ENCODE peak calls at places on chromosomes 1 and 21, in five cellular contexts. N is cardiac muscle cell; E is tibial nerve; G is CD4-positive, alpha-beta T cell; H is uterus. D is an unnamed sample.

GRCh38 chr1:151157067-151157531 is 650 bp downstream of the TNFAIP8L2 start:
- DNase-seq in H (no peak), N (no peak), E (no peak), G (peak; percentile 50), D (no peak)

GRCh38 chr1:109826930-109827349 is 63.2 kb upstream of the EPS8L3 start:
- DNase-seq in H (peak; percentile 53), G (no peak), E (no peak), N (no peak), D (no peak)

GRCh38 chr1:229893762-229894444 is 173.1 kb upstream of the GALNT2 start:
- DNase-seq in E (no peak), G (no peak), H (no peak), N (no peak), D (no peak)

GRCh38 chr21:28655471-28655870 is 337.2 kb downstream of the LTN1 start:
- DNase-seq in G (no peak), N (no peak), H (no peak), E (no peak), D (no peak)

GRCh38 chr1:247367786-247368342 is 36.2 kb upstream of the ZNF496 start:
- DNase-seq in N (no peak), G (no peak), E (no peak), H (no peak), D (no peak)

GRCh38 chr1:219560856-219561255 is 52.0 kb downstream of the ZC3H11B start:
- DNase-seq in N (no peak), H (no peak), E (no peak), G (no peak), D (no peak)

GRCh38 chr1:92186081-92186480 is 31.6 kb upstream of the C1orf146 start:
- DNase-seq in N (no peak), E (no peak), G (no peak), H (no peak), D (no peak)

GRCh38 chr21:33799378-33800090 is 116.1 kb downstream of the ATP5PO start:
- DNase-seq in G (no peak), N (no peak), E (no peak), H (no peak), D (no peak)

GRCh38 chr1:52585474-52585873 is 16.7 kb upstream of the GPX7 start:
- DNase-seq in G (no peak), H (no peak), N (no peak), E (no peak), D (no peak)

GRCh38 chr1:245051349-245052221 is 103.2 kb upstream of the KIF26B start:
- DNase-seq in N (peak; percentile 44), H (no peak), G (no peak), E (no peak), D (no peak)

GRCh38 chr1:157870477-157870876 is 28.9 kb upstream of the CD5L start:
- DNase-seq in G (no peak), H (no peak), N (no peak), E (no peak), D (no peak)

GRCh38 chr1:197144570-197145325 is 1.7 kb downstream of the ASPM start:
- DNase-seq in N (peak; percentile 3), H (no peak), E (no peak), G (no peak), D (no peak)

GRCh38 chr1:107536266-107536665 is 395.4 kb downstream of the NTNG1 start:
- DNase-seq in G (no peak), E (no peak), N (no peak), H (no peak), D (no peak)

GRCh38 chr1:180131510-180131909 is 23.2 kb upstream of the QSOX1 start:
- DNase-seq in H (no peak), G (no peak), E (no peak), N (no peak), D (no peak)

GRCh38 chr1:88302843-88303486 is 381.1 kb upstream of the PKN2 start:
- DNase-seq in N (peak; percentile 64), E (no peak), G (no peak), H (no peak), D (no peak)

GRCh38 chr1:38670544-38671122 is 188.9 kb downstream of the RRAGC start:
- DNase-seq in H (no peak), G (no peak), N (no peak), E (no peak), D (no peak)

GRCh38 chr1:63674238-63674864 is 81.1 kb downstream of the PGM1 start:
- DNase-seq in H (peak; percentile 88), E (peak; percentile 74), G (no peak), N (peak; percentile 82), D (peak; percentile 46)

GRCh38 chr1:66364578-66365391 is 169.2 kb upstream of the SGIP1 start:
- DNase-seq in G (no peak), H (no peak), N (no peak), E (no peak), D (no peak)

GRCh38 chr1:38071530-38072266 is 25.1 kb upstream of the POU3F1 start:
- DNase-seq in E (no peak), N (no peak), G (no peak), H (no peak), D (no peak)

GRCh38 chr1:97066860-97067259 is 345.3 kb downstream of the PTBP2 start:
- DNase-seq in H (no peak), E (no peak), G (no peak), N (no peak), D (no peak)

GRCh38 chr1:11052839-11053757 is 6.1 kb upstream of the MASP2 start:
- DNase-seq in H (no peak), G (no peak), E (no peak), N (no peak), D (no peak)

GRCh38 chr1:107844009-107844408 is 121.0 kb downstream of the VAV3 start:
- DNase-seq in E (no peak), N (no peak), H (no peak), G (no peak), D (no peak)

GRCh38 chr1:218392717-218393116 is 47.6 kb downstream of the TGFB2 start:
- DNase-seq in N (no peak), G (no peak), E (no peak), H (no peak), D (no peak)

GRCh38 chr1:175927944-175928343 is 184.5 kb upstream of the TNR start:
- DNase-seq in E (no peak), H (no peak), G (no peak), N (no peak), D (no peak)

GRCh38 chr21:25512095-25513086 is 94.9 kb downstream of the MRPL39 start:
- DNase-seq in N (no peak), H (no peak), G (no peak), E (no peak), D (no peak)

GRCh38 chr1:84613887-84614286 is 39.6 kb upstream of the CTBS start:
- DNase-seq in N (no peak), E (no peak), H (no peak), G (no peak), D (no peak)

GRCh38 chr1:94543893-94544635 is 2.5 kb upstream of the F3 start:
- DNase-seq in G (no peak), E (no peak), H (no peak), N (no peak), D (no peak)

GRCh38 chr1:94541175-94542087 is at the start of gene F3:
- DNase-seq in E (peak; percentile 86), H (peak; percentile 94), N (peak; percentile 85), G (peak; percentile 35), D (peak; percentile 77)

GRCh38 chr1:94542088-94542671 is 621 bp upstream of the F3 start:
- DNase-seq in H (peak; percentile 79), E (peak; percentile 50), N (no peak), G (no peak), D (no peak)

GRCh38 chr1:94543003-94543402 is 1.4 kb upstream of the F3 start:
- DNase-seq in G (no peak), E (no peak), H (no peak), N (no peak), D (no peak)

GRCh38 chr1:94544706-94545490 is 3.3 kb upstream of the F3 start:
- DNase-seq in H (no peak), G (no peak), E (no peak), N (no peak), D (no peak)
- TF ChIP-seq CTCF in H (no peak), G (no peak), E (no peak), N (peak; percentile 15), D (no peak)

GRCh38 chr1:240030236-240030635 is 61.4 kb upstream of the FMN2 start:
- DNase-seq in H (no peak), E (no peak), G (no peak), N (no peak), D (no peak)

GRCh38 chr1:240031414-240031813 is 60.3 kb upstream of the FMN2 start:
- DNase-seq in E (no peak), H (no peak), N (no peak), G (no peak), D (no peak)

GRCh38 chr1:240033406-240033805 is 58.3 kb upstream of the FMN2 start:
- DNase-seq in E (no peak), G (no peak), N (no peak), H (no peak), D (no peak)

GRCh38 chr1:240029418-240029817 is 62.3 kb upstream of the FMN2 start:
- DNase-seq in N (no peak), E (no peak), G (no peak), H (no peak), D (no peak)

DNA sequence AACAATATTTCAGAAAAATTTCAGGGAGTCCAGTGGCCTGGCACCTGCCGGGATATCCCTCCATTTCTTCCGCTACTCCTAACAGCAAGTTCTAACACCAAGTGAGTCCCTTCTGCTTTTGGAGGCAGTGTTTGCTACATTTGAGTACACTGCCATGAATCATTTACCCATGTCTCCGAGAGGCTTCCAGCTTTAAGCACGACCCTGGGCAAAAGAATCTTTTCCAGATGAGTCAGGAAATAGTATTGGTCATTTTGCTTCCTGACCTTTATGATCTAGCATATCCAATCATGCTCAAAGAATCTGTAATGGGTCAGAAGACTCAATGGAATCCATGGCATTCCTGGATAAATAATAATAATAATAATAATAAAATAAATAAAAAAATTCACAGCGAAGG is 60.7 kb upstream of the FMN2 start:
- DNase-seq in N (no peak), E (no peak), G (no peak), H (no peak), D (no peak)
- TF ChIP-seq CTCF in N (no peak), E (no peak), G (no peak), H (no peak), D (no peak)

GRCh38 chr1:39919545-39919944 is 17.8 kb upstream of the MYCL start:
- DNase-seq in G (peak; percentile 9), N (peak; percentile 81), E (no peak), H (no peak), D (no peak)

GRCh38 chr1:39922139-39922757 is 20.5 kb upstream of the MYCL start:
- DNase-seq in N (no peak), G (no peak), E (no peak), H (no peak), D (no peak)

GRCh38 chr1:39915499-39916129 is 13.9 kb upstream of the MYCL start:
- DNase-seq in N (no peak), E (no peak), G (no peak), H (no peak), D (no peak)

GRCh38 chr1:39917825-39918224 is 16.1 kb upstream of the MYCL start:
- DNase-seq in G (no peak), H (no peak), N (no peak), E (no peak), D (no peak)
- TF ChIP-seq CTCF in G (no peak), H (no peak), N (no peak), E (no peak), D (no peak)

DNA sequence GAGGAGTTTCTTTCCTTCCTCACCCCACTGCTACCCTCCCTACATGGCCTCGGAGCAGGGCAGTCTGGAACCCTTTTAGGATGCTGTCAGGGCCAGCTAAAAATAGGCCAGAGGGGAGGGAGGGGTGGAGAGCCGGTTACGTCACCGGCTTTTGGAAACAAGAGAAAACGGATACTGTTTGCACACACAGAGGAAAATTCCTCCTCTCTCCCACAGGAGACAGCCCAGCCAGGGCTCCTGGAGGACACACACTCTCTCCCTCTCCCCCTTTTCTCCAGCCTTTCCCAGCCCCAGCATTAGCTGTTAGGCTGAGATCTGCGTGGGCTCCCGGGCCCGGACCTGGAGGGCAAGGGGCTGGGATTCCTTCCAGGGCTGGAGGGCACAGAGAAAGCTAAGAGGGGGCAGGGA is 20.0 kb upstream of the ALDH4A1 start:
- DNase-seq in E (peak; percentile 70), N (peak; percentile 87), G (no peak), H (peak; percentile 92), D (no peak)
- TF ChIP-seq CTCF in E (no peak), N (no peak), G (no peak), H (peak; percentile 6), D (no peak)

D was measured in omental fat pad.